ENCODE peak calls at places on chromosomes 5 and 9, in nine cellular contexts. One of them, this sample, is unnamed.

GRCh38 chr5:51960617-51961115 is 577.4 kb downstream of the ISL1 start:
- DNase-seq in iPS DF 6.9: no peak
- DNase-seq in Karpas-422: no peak
- DNase-seq in mesendoderm: peak; percentile 22
- DNase-seq in mammary epithelial cell: peak; percentile 17
- DNase-seq in fibroblast of mammary gland: peak; percentile 4
- DNase-seq in PC-9: no peak
- DNase-seq in neural progenitor cell: no peak
- DNase-seq in right lobe of liver: no peak
- DNase-seq in this sample: peak; percentile 49

GRCh38 chr9:77575785-77576184 is 72.3 kb downstream of the GNA14 start:
- DNase-seq in iPS DF 6.9: no peak
- DNase-seq in Karpas-422: peak; percentile 81
- DNase-seq in mesendoderm: peak; percentile 65
- DNase-seq in mammary epithelial cell: peak; percentile 6
- DNase-seq in fibroblast of mammary gland: peak; percentile 36
- DNase-seq in PC-9: no peak
- DNase-seq in neural progenitor cell: peak; percentile 78
- DNase-seq in right lobe of liver: no peak
- DNase-seq in this sample: peak; percentile 39

GRCh38 chr5:56918054-56918453 is 8.7 kb downstream of the SETD9 start:
- DNase-seq in iPS DF 6.9: no peak
- DNase-seq in Karpas-422: no peak
- DNase-seq in mesendoderm: peak; percentile 34
- DNase-seq in mammary epithelial cell: no peak
- DNase-seq in fibroblast of mammary gland: no peak
- DNase-seq in PC-9: no peak
- DNase-seq in neural progenitor cell: no peak
- DNase-seq in right lobe of liver: peak; percentile 61
- DNase-seq in this sample: no peak

GRCh38 chr5:87282254-87282653 is 14.6 kb downstream of the RASA1 start:
- DNase-seq in iPS DF 6.9: no peak
- DNase-seq in Karpas-422: no peak
- DNase-seq in mesendoderm: no peak
- DNase-seq in mammary epithelial cell: no peak
- DNase-seq in fibroblast of mammary gland: no peak
- DNase-seq in PC-9: no peak
- DNase-seq in neural progenitor cell: no peak
- DNase-seq in right lobe of liver: no peak
- DNase-seq in this sample: no peak

GRCh38 chr5:180201051-180201987 is 7.7 kb downstream of the RASGEF1C start:
- DNase-seq in iPS DF 6.9: peak; percentile 55
- DNase-seq in Karpas-422: peak; percentile 84
- DNase-seq in mesendoderm: peak; percentile 77
- DNase-seq in mammary epithelial cell: no peak
- DNase-seq in fibroblast of mammary gland: peak; percentile 28
- DNase-seq in PC-9: peak; percentile 21
- DNase-seq in neural progenitor cell: peak; percentile 75
- DNase-seq in right lobe of liver: no peak
- DNase-seq in this sample: no peak

GRCh38 chr9:34375901-34376595 is 650 bp downstream of the MYORG start:
- DNase-seq in iPS DF 6.9: peak; percentile 25
- DNase-seq in Karpas-422: peak; percentile 77
- DNase-seq in mesendoderm: peak; percentile 84
- DNase-seq in mammary epithelial cell: peak; percentile 58
- DNase-seq in fibroblast of mammary gland: peak; percentile 15
- DNase-seq in PC-9: peak; percentile 40
- DNase-seq in neural progenitor cell: peak; percentile 45
- DNase-seq in right lobe of liver: peak; percentile 84
- DNase-seq in this sample: peak; percentile 46

GRCh38 chr9:93670208-93671029 is 94.0 kb downstream of the PHF2 start:
- DNase-seq in iPS DF 6.9: no peak
- DNase-seq in Karpas-422: no peak
- DNase-seq in mesendoderm: no peak
- DNase-seq in mammary epithelial cell: no peak
- DNase-seq in fibroblast of mammary gland: peak; percentile 30
- DNase-seq in PC-9: no peak
- DNase-seq in neural progenitor cell: no peak
- DNase-seq in right lobe of liver: peak; percentile 39
- DNase-seq in this sample: no peak

GRCh38 chr5:52743012-52743411 is 44.7 kb upstream of the ITGA1 start:
- DNase-seq in iPS DF 6.9: no peak
- DNase-seq in Karpas-422: no peak
- DNase-seq in mesendoderm: peak; percentile 4
- DNase-seq in mammary epithelial cell: no peak
- DNase-seq in fibroblast of mammary gland: no peak
- DNase-seq in PC-9: no peak
- DNase-seq in neural progenitor cell: no peak
- DNase-seq in right lobe of liver: no peak
- DNase-seq in this sample: no peak

GRCh38 chr9:126538550-126538949 is 75.2 kb upstream of the LMX1B start:
- DNase-seq in iPS DF 6.9: no peak
- DNase-seq in Karpas-422: no peak
- DNase-seq in mesendoderm: no peak
- DNase-seq in mammary epithelial cell: no peak
- DNase-seq in fibroblast of mammary gland: no peak
- DNase-seq in PC-9: no peak
- DNase-seq in neural progenitor cell: no peak
- DNase-seq in right lobe of liver: no peak
- DNase-seq in this sample: no peak

GRCh38 chr9:134335490-134336173 is 9.4 kb downstream of the RXRA start:
- DNase-seq in iPS DF 6.9: no peak
- DNase-seq in Karpas-422: no peak
- DNase-seq in mesendoderm: no peak
- DNase-seq in mammary epithelial cell: no peak
- DNase-seq in fibroblast of mammary gland: no peak
- DNase-seq in PC-9: no peak
- DNase-seq in neural progenitor cell: no peak
- DNase-seq in right lobe of liver: peak; percentile 92
- DNase-seq in this sample: no peak

GRCh38 chr5:132883261-132883834 is 9.9 kb downstream of the LEAP2 start:
- DNase-seq in iPS DF 6.9: no peak
- DNase-seq in Karpas-422: peak; percentile 80
- DNase-seq in mesendoderm: peak; percentile 82
- DNase-seq in mammary epithelial cell: peak; percentile 49
- DNase-seq in fibroblast of mammary gland: peak; percentile 74
- DNase-seq in PC-9: peak; percentile 18
- DNase-seq in neural progenitor cell: peak; percentile 70
- DNase-seq in right lobe of liver: no peak
- DNase-seq in this sample: peak; percentile 72

GRCh38 chr9:37999501-38000189 is 69.4 kb downstream of the SHB start:
- DNase-seq in iPS DF 6.9: no peak
- DNase-seq in Karpas-422: peak; percentile 69
- DNase-seq in mesendoderm: no peak
- DNase-seq in mammary epithelial cell: peak; percentile 84
- DNase-seq in fibroblast of mammary gland: peak; percentile 49
- DNase-seq in PC-9: no peak
- DNase-seq in neural progenitor cell: peak; percentile 37
- DNase-seq in right lobe of liver: no peak
- DNase-seq in this sample: peak; percentile 80

GRCh38 chr9:121567142-121568100 is 67.8 kb upstream of the GGTA1 start:
- DNase-seq in iPS DF 6.9: no peak
- DNase-seq in Karpas-422: no peak
- DNase-seq in mesendoderm: no peak
- DNase-seq in mammary epithelial cell: no peak
- DNase-seq in fibroblast of mammary gland: peak; percentile 21
- DNase-seq in PC-9: no peak
- DNase-seq in neural progenitor cell: no peak
- DNase-seq in right lobe of liver: no peak
- DNase-seq in this sample: no peak
- H3K4me3 ChIP-seq in iPS DF 6.9: no peak overlapping the region
- H3K4me3 ChIP-seq in Karpas-422: no peak overlapping the region
- H3K4me3 ChIP-seq in mesendoderm: no peak overlapping the region
- H3K4me3 ChIP-seq in mammary epithelial cell: no peak overlapping the region
- H3K4me3 ChIP-seq in fibroblast of mammary gland: peak overlapping the region; percentile 12
- H3K4me3 ChIP-seq in PC-9: no peak overlapping the region
- H3K4me3 ChIP-seq in neural progenitor cell: no peak overlapping the region
- H3K4me3 ChIP-seq in right lobe of liver: no peak overlapping the region
- H3K4me3 ChIP-seq in this sample: no peak overlapping the region

GRCh38 chr9:136204838-136205706 is at the start of gene LHX3:
- DNase-seq in iPS DF 6.9: no peak
- DNase-seq in Karpas-422: peak; percentile 56
- DNase-seq in mesendoderm: no peak
- DNase-seq in mammary epithelial cell: no peak
- DNase-seq in fibroblast of mammary gland: no peak
- DNase-seq in PC-9: no peak
- DNase-seq in neural progenitor cell: peak; percentile 94
- DNase-seq in right lobe of liver: no peak
- DNase-seq in this sample: peak; percentile 29
- H3K4me3 ChIP-seq in iPS DF 6.9: no peak within 1 kb of the TSS
- H3K4me3 ChIP-seq in Karpas-422: no peak within 1 kb of the TSS
- H3K4me3 ChIP-seq in mesendoderm: no peak within 1 kb of the TSS
- H3K4me3 ChIP-seq in mammary epithelial cell: no peak within 1 kb of the TSS
- H3K4me3 ChIP-seq in fibroblast of mammary gland: no peak within 1 kb of the TSS
- H3K4me3 ChIP-seq in PC-9: no peak within 1 kb of the TSS
- H3K4me3 ChIP-seq in neural progenitor cell: no peak within 1 kb of the TSS
- H3K4me3 ChIP-seq in right lobe of liver: no peak within 1 kb of the TSS
- H3K4me3 ChIP-seq in this sample: no peak within 1 kb of the TSS

GRCh38 chr9:132183715-132184114 is 21.9 kb downstream of the NTNG2 start:
- DNase-seq in iPS DF 6.9: no peak
- DNase-seq in Karpas-422: no peak
- DNase-seq in mesendoderm: peak; percentile 65
- DNase-seq in mammary epithelial cell: no peak
- DNase-seq in fibroblast of mammary gland: no peak
- DNase-seq in PC-9: no peak
- DNase-seq in neural progenitor cell: no peak
- DNase-seq in right lobe of liver: no peak
- DNase-seq in this sample: no peak

GRCh38 chr9:132183134-132183533 is 21.3 kb downstream of the NTNG2 start:
- DNase-seq in iPS DF 6.9: no peak
- DNase-seq in Karpas-422: no peak
- DNase-seq in mesendoderm: no peak
- DNase-seq in mammary epithelial cell: no peak
- DNase-seq in fibroblast of mammary gland: no peak
- DNase-seq in PC-9: no peak
- DNase-seq in neural progenitor cell: no peak
- DNase-seq in right lobe of liver: no peak
- DNase-seq in this sample: no peak

GRCh38 chr9:132190966-132191365 is 29.1 kb downstream of the NTNG2 start:
- DNase-seq in iPS DF 6.9: no peak
- DNase-seq in Karpas-422: no peak
- DNase-seq in mesendoderm: no peak
- DNase-seq in mammary epithelial cell: no peak
- DNase-seq in fibroblast of mammary gland: no peak
- DNase-seq in PC-9: no peak
- DNase-seq in neural progenitor cell: no peak
- DNase-seq in right lobe of liver: no peak
- DNase-seq in this sample: no peak

GRCh38 chr9:132185164-132186009 is 23.5 kb downstream of the NTNG2 start:
- DNase-seq in iPS DF 6.9: no peak
- DNase-seq in Karpas-422: no peak
- DNase-seq in mesendoderm: peak; percentile 57
- DNase-seq in mammary epithelial cell: no peak
- DNase-seq in fibroblast of mammary gland: no peak
- DNase-seq in PC-9: no peak
- DNase-seq in neural progenitor cell: peak; percentile 51
- DNase-seq in right lobe of liver: no peak
- DNase-seq in this sample: no peak

GRCh38 chr9:132187006-132187760 is 25.3 kb downstream of the NTNG2 start:
- DNase-seq in iPS DF 6.9: no peak
- DNase-seq in Karpas-422: no peak
- DNase-seq in mesendoderm: peak; percentile 47
- DNase-seq in mammary epithelial cell: no peak
- DNase-seq in fibroblast of mammary gland: no peak
- DNase-seq in PC-9: no peak
- DNase-seq in neural progenitor cell: peak; percentile 52
- DNase-seq in right lobe of liver: no peak
- DNase-seq in this sample: no peak
- H3K4me3 ChIP-seq in iPS DF 6.9: no peak overlapping the region
- H3K4me3 ChIP-seq in Karpas-422: no peak overlapping the region
- H3K4me3 ChIP-seq in mesendoderm: no peak overlapping the region
- H3K4me3 ChIP-seq in mammary epithelial cell: no peak overlapping the region
- H3K4me3 ChIP-seq in fibroblast of mammary gland: no peak overlapping the region
- H3K4me3 ChIP-seq in PC-9: no peak overlapping the region
- H3K4me3 ChIP-seq in neural progenitor cell: no peak overlapping the region
- H3K4me3 ChIP-seq in right lobe of liver: no peak overlapping the region
- H3K4me3 ChIP-seq in this sample: no peak overlapping the region

GRCh38 chr5:38258037-38258318 is 381 bp upstream of the EGFLAM start:
- DNase-seq in iPS DF 6.9: no peak
- DNase-seq in Karpas-422: no peak
- DNase-seq in mesendoderm: peak; percentile 69
- DNase-seq in mammary epithelial cell: no peak
- DNase-seq in fibroblast of mammary gland: no peak
- DNase-seq in PC-9: no peak
- DNase-seq in neural progenitor cell: no peak
- DNase-seq in right lobe of liver: no peak
- DNase-seq in this sample: no peak

GRCh38 chr5:38263983-38264382 is 5.6 kb downstream of the EGFLAM start:
- DNase-seq in iPS DF 6.9: no peak
- DNase-seq in Karpas-422: no peak
- DNase-seq in mesendoderm: no peak
- DNase-seq in mammary epithelial cell: no peak
- DNase-seq in fibroblast of mammary gland: no peak
- DNase-seq in PC-9: no peak
- DNase-seq in neural progenitor cell: no peak
- DNase-seq in right lobe of liver: no peak
- DNase-seq in this sample: no peak

GRCh38 chr5:38258319-38259061 is at the start of gene EGFLAM:
- DNase-seq in iPS DF 6.9: no peak
- DNase-seq in Karpas-422: no peak
- DNase-seq in mesendoderm: peak; percentile 88
- DNase-seq in mammary epithelial cell: peak; percentile 4
- DNase-seq in fibroblast of mammary gland: no peak
- DNase-seq in PC-9: no peak
- DNase-seq in neural progenitor cell: peak; percentile 84
- DNase-seq in right lobe of liver: no peak
- DNase-seq in this sample: peak; percentile 11

GRCh38 chr5:38257236-38258036 is 923 bp upstream of the EGFLAM start:
- DNase-seq in iPS DF 6.9: no peak
- DNase-seq in Karpas-422: no peak
- DNase-seq in mesendoderm: peak; percentile 62
- DNase-seq in mammary epithelial cell: no peak
- DNase-seq in fibroblast of mammary gland: no peak
- DNase-seq in PC-9: no peak
- DNase-seq in neural progenitor cell: peak; percentile 71
- DNase-seq in right lobe of liver: no peak
- DNase-seq in this sample: no peak

DNA sequence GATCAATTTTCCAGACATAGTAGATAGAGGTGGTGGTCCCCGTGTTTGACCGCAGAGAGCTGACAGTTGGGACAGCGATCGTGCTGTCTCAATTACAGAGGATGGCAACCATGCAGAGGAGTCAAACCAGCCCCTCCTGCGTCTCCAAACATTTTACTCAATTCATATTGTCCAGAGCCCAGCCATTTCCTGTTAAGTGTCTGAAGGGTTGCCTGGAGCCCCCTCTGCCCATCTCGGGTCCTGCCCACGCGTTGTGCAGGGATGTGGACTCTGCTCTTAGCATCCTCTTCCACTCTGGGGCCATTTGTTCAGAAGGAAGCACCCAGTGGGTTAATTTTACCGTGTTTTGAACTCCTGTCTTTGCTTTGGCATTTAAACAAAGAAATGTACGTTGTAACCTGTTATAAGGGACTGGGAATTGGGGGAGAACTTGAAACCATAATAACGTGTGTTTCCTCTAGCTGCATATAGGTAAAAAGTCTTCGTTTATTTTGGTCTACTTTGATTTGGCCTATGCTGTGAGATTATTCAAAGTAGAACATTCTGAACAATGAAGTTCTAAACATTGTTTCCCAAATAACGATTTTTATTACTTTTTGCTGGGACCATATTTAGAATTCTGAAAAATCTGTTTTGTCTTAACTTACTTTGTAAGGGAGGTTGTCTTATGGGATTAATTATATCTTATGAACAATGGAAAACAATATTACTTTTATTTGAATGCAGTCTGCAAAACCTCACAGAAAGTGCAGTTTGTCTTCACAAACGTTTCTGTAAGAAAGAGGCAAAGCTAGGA is 901 bp downstream of the EGFLAM start:
- DNase-seq in iPS DF 6.9: no peak
- DNase-seq in Karpas-422: no peak
- DNase-seq in mesendoderm: no peak
- DNase-seq in mammary epithelial cell: no peak
- DNase-seq in fibroblast of mammary gland: no peak
- DNase-seq in PC-9: no peak
- DNase-seq in neural progenitor cell: peak; percentile 33
- DNase-seq in right lobe of liver: no peak
- DNase-seq in this sample: no peak
- H3K4me3 ChIP-seq in iPS DF 6.9: peak overlapping the region; percentile 26
- H3K4me3 ChIP-seq in Karpas-422: no peak overlapping the region
- H3K4me3 ChIP-seq in mesendoderm: peak overlapping the region; percentile 20
- H3K4me3 ChIP-seq in mammary epithelial cell: no peak overlapping the region
- H3K4me3 ChIP-seq in fibroblast of mammary gland: no peak overlapping the region
- H3K4me3 ChIP-seq in PC-9: no peak overlapping the region
- H3K4me3 ChIP-seq in neural progenitor cell: peak overlapping the region; percentile 59
- H3K4me3 ChIP-seq in right lobe of liver: peak overlapping the region; percentile 33
- H3K4me3 ChIP-seq in this sample: no peak overlapping the region